ENCODE peak calls at places on chromosomes 5 and 9, in seven cellular contexts. F is GM12865, Y is Caco-2, O is fibroblast of the aortic adventitia, N is left ventricle myocardium inferior, K is HFFc6, E is AG04449. T is an unnamed sample.

GRCh38 chr5:154369682-154370081 is 76.1 kb upstream of the SAP30L start:
- DNase-seq in F (no peak), Y (no peak), O (no peak), N (no peak), K (no peak), E (no peak), T (no peak)

GRCh38 chr9:108536836-108537601 is 318.8 kb downstream of the ACTL7B start:
- DNase-seq in F (no peak), Y (no peak), O (no peak), N (no peak), K (peak; percentile 13), E (no peak), T (no peak)

GRCh38 chr5:78318337-78318736 is 23.8 kb upstream of the AP3B1 start:
- DNase-seq in F (no peak), Y (no peak), O (no peak), N (no peak), K (no peak), E (no peak), T (no peak)

GRCh38 chr9:104429147-104429546 is 74.9 kb upstream of the OR13F1 start:
- DNase-seq in F (no peak), Y (no peak), O (no peak), N (no peak), K (no peak), E (no peak), T (no peak)

GRCh38 chr5:78497573-78498533 is 137.4 kb downstream of the SCAMP1 start:
- DNase-seq in F (peak; percentile 65), Y (no peak), O (peak; percentile 23), N (no peak), K (no peak), E (no peak), T (no peak)

GRCh38 chr5:119470105-119470763 is 17.9 kb downstream of the HSD17B4 start:
- DNase-seq in F (peak; percentile 76), Y (no peak), O (no peak), N (no peak), K (no peak), E (no peak), T (no peak)

GRCh38 chr9:117411547-117411946 is 3.3 kb downstream of the ASTN2 start:
- DNase-seq in F (peak; percentile 48), Y (no peak), O (peak; percentile 0), N (no peak), K (no peak), E (no peak), T (no peak)

GRCh38 chr5:40027395-40027794 is 602.6 kb upstream of the DAB2 start:
- DNase-seq in F (no peak), Y (no peak), O (no peak), N (no peak), K (no peak), E (no peak), T (no peak)

GRCh38 chr5:111737716-111738115 is 19.3 kb downstream of the NREP start:
- DNase-seq in F (no peak), Y (no peak), O (peak; percentile 84), N (no peak), K (peak; percentile 53), E (no peak), T (no peak)

GRCh38 chr9:78158286-78158685 is 77.6 kb upstream of the CEP78 start:
- DNase-seq in F (no peak), Y (no peak), O (peak; percentile 3), N (no peak), K (no peak), E (no peak), T (no peak)

GRCh38 chr5:154757647-154758406 is 2.6 kb downstream of the LARP1 start:
- DNase-seq in F (peak; percentile 46), Y (no peak), O (no peak), N (no peak), K (no peak), E (no peak), T (no peak)

GRCh38 chr5:1331861-1332405 is 13.0 kb downstream of the CLPTM1L start:
- DNase-seq in F (no peak), Y (no peak), O (no peak), N (no peak), K (no peak), E (no peak), T (no peak)

DNA sequence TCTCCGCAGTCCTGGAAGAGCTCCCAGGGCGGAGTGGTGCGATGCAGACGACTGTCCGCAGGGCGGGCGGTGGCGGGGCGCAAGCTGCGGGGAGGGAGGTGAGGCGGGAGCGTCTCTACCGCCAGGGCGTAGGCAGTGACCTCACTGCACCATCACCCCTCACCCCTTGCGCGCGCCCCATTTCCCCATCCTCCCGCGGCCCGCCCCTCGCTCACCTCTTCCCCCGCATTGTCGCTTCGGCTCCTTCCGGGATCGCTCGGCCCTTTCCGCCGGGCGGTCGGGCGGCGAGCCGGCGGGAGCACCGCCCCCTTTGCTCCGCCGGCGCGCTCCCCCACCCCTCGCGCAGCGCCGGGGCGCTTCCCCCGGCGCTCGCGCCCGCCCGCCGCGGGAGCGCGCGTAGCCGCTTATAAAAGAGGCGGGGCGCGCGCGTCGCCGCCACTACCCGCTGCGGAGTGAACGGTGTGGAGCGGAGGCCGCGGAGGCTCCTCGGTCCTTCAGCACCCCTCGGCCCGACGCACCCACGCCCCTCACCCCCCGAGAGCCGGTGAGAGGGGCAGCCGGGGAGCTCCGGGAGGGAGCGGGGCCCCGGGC is at the start of gene SPTAN1:
- DNase-seq in F (peak; percentile 95), Y (peak; percentile 88), O (peak; percentile 87), N (peak; percentile 91), K (peak; percentile 86), E (no peak), T (peak; percentile 71)
- TF ChIP-seq CTCF in F (no peak), Y (no peak), O (no peak), N (peak; percentile 28), K (no peak), E (peak; percentile 28), T (no peak)

DNA sequence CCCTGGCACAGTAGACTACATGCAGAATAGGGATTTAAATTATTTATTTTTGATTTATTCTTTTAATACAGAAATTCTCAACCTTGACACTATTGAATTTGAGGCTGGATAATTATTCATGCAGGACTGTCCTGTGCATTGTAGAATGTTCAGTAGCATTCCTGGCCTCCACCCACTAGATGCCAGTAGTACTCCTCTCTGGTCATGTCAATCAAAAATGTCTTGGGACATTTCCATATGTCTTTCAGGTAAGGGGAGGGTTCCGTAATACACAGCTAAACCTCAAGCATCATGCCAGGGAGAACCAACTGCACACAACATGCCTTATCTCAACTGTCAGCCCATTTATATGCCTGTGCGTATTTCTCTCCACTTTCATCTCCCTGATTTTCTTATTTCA is 231.8 kb downstream of the BRINP1 start:
- DNase-seq in F (no peak), Y (no peak), O (no peak), N (no peak), K (no peak), E (no peak), T (no peak)
- TF ChIP-seq CTCF in F (no peak), Y (no peak), O (no peak), N (no peak), K (no peak), E (no peak), T (no peak)

DNA sequence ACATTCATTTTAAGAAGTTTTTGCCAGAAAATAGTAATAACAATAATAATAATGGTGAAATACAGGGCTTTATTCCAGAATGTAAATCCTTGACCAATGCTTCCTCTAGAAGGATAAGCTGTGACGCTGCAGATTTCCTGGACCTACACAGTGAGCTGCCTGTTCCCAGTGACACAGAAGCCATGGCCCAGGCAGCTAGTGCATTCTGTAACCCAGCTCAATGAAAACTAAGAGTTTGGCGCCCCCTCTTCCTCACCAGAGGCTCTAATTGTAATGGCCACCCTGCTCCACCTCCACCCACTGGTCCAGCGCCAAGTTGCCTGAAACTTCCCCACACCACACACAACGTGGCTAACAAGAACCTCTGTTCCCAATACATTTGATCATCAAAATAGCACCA is 248.2 kb downstream of the CETN3 start:
- DNase-seq in F (peak; percentile 62), Y (peak; percentile 59), O (peak; percentile 76), N (peak; percentile 29), K (no peak), E (no peak), T (no peak)
- TF ChIP-seq CTCF in F (peak; percentile 35), Y (peak; percentile 18), O (peak; percentile 42), N (peak; percentile 49), K (no peak), E (peak; percentile 19), T (peak; percentile 14)

DNA sequence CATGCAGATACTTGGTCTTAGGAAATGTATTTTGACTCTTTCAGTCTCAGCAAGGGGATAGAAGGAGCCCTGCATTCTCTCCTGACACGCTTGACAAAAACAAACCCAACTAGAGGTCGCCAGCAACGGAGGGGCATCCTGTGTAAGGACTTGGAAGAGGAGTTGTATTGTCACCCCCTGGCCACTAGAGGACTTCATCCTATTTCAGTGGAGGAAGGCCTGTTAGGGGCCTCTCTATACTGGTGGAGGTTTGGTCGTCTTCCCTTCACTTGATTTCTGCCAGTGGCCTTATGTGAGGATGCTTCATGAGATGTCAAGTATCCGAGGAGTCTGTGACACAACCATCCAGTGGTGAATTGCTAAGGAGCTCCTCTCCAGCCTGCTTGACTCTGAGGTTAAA is 122.8 kb upstream of the STC2 start:
- DNase-seq in F (peak; percentile 66), Y (peak; percentile 41), O (no peak), N (no peak), K (no peak), E (no peak), T (no peak)
- TF ChIP-seq CTCF in F (peak; percentile 77), Y (peak; percentile 58), O (peak; percentile 25), N (peak; percentile 34), K (peak; percentile 70), E (peak; percentile 19), T (peak; percentile 13)

DNA sequence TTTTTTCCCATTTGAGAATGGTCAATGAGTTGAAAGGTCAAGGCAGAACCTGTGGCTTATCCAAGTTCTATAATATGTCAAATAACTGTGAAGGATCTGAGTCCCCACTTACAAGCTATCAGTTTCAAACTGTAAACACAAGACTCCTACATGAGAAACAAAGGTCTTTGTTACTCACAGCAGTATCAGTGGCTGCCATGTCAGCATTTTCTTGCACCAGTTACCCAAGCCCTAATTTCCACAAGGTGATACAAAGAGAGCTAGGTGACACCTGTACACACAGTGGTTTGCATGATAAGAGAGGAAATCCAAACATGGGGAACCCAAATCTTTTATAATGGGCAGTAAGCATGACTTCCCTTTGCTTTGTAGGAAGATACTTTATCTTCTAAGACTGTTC is 8.0 kb upstream of the UBQLN1 start:
- DNase-seq in F (no peak), Y (no peak), O (no peak), N (no peak), K (no peak), E (no peak), T (no peak)
- TF ChIP-seq CTCF in F (no peak), Y (no peak), O (no peak), N (no peak), K (no peak), E (no peak), T (no peak)

GRCh38 chr5:126544087-126544740 is 50.8 kb downstream of the ALDH7A1 start:
- DNase-seq in F (peak; percentile 75), Y (peak; percentile 55), O (peak; percentile 29), N (no peak), K (peak; percentile 48), E (no peak), T (no peak)
- TF ChIP-seq CTCF in F (peak; percentile 80), Y (peak; percentile 62), O (peak; percentile 52), N (peak; percentile 45), K (peak; percentile 80), E (peak; percentile 45), T (peak; percentile 47)

GRCh38 chr9:37410969-37411785 is 11.3 kb upstream of the GRHPR start:
- DNase-seq in F (peak; percentile 95), Y (peak; percentile 79), O (peak; percentile 29), N (no peak), K (peak; percentile 23), E (no peak), T (no peak)
- TF ChIP-seq CTCF in F (peak; percentile 74), Y (peak; percentile 23), O (peak; percentile 54), N (peak; percentile 13), K (peak; percentile 75), E (peak; percentile 57), T (peak; percentile 38)

T was measured in AG09319.